ENCODE peak calls at places on chromosomes 2 and 18, in five cellular contexts. I is uterus, H is mesothelial cell of epicardium, Y is progenitor cell of endocrine pancreas, J is choroid plexus epithelial cell. F is an unnamed sample.

GRCh38 chr2:214310319-214310718 is 100.5 kb upstream of the VWC2L start:
- DNase-seq in Y (no peak), H (no peak), J (peak), I (no peak), F (peak)

GRCh38 chr18:2471523-2471922 is 99.8 kb downstream of the METTL4 start:
- DNase-seq in Y (no peak), J (no peak), I (no peak), H (no peak), F (no peak)

GRCh38 chr2:183267148-183267827 is 143.0 kb downstream of the NUP35 start:
- DNase-seq in I (no peak), H (no peak), J (no peak), Y (no peak), F (no peak)

GRCh38 chr2:168244318-168244717 is 3.1 kb downstream of the STK39 start:
- DNase-seq in Y (no peak), I (no peak), J (peak), H (no peak), F (peak)

GRCh38 chr2:45709137-45709536 is 57.7 kb downstream of the PRKCE start:
- DNase-seq in H (no peak), I (no peak), J (no peak), Y (no peak), F (no peak)

GRCh38 chr2:29655391-29656086 is 265.8 kb downstream of the ALK start:
- DNase-seq in Y (no peak), J (peak), I (no peak), H (no peak), F (peak)

GRCh38 chr18:37710731-37711130 is 145.1 kb upstream of the CELF4 start:
- DNase-seq in J (no peak), Y (no peak), I (no peak), H (no peak), F (peak)

GRCh38 chr2:240427729-240428128 is 7.7 kb upstream of the GPC1 start:
- DNase-seq in Y (peak), J (no peak), I (no peak), H (no peak), F (no peak)

GRCh38 chr2:20650880-20651730 is at the start of gene HS1BP3:
- DNase-seq in H (peak), J (peak), Y (peak), I (peak), F (peak)

GRCh38 chr2:150811259-150811912 is 323.9 kb upstream of the RND3 start:
- DNase-seq in I (no peak), Y (no peak), H (no peak), J (peak), F (peak)

GRCh38 chr18:59877366-59877765 is 22.4 kb upstream of the PMAIP1 start:
- DNase-seq in Y (no peak), H (no peak), I (no peak), J (no peak), F (no peak)

GRCh38 chr2:235779444-235779896 is 285.6 kb downstream of the AGAP1 start:
- DNase-seq in J (peak), H (peak), Y (peak), I (peak), F (peak)

GRCh38 chr2:66537001-66537400 is 102.1 kb downstream of the MEIS1 start:
- DNase-seq in J (no peak), I (no peak), H (no peak), Y (no peak), F (no peak)

GRCh38 chr2:12817870-12818269 is 101.1 kb downstream of the TRIB2 start:
- DNase-seq in J (no peak), I (no peak), H (no peak), Y (no peak), F (no peak)

GRCh38 chr18:54254265-54254758 is 15.0 kb upstream of the POLI start:
- DNase-seq in J (peak), I (no peak), H (no peak), Y (no peak), F (peak)

GRCh38 chr2:15748736-15749323 is 157.2 kb downstream of the DDX1 start:
- DNase-seq in J (peak), H (peak), Y (no peak), I (no peak), F (peak)

GRCh38 chr18:8901019-8901418 is 195.7 kb downstream of the MTCL1 start:
- DNase-seq in Y (no peak), I (no peak), J (no peak), H (no peak), F (no peak)

GRCh38 chr2:217099561-217099960 is 239.7 kb upstream of the TNP1 start:
- DNase-seq in J (peak), I (no peak), Y (no peak), H (no peak), F (no peak)

GRCh38 chr2:144912206-144912605 is 392.3 kb upstream of the ZEB2 start:
- DNase-seq in H (no peak), I (no peak), Y (no peak), J (no peak), F (no peak)

GRCh38 chr2:124908411-124908810 is 883.3 kb downstream of the CNTNAP5 start:
- DNase-seq in H (no peak), I (no peak), Y (no peak), J (peak), F (peak)

GRCh38 chr18:13653746-13654455 is 72.5 kb downstream of the FAM210A start:
- DNase-seq in Y (no peak), J (no peak), H (no peak), I (no peak), F (no peak)

GRCh38 chr18:13647761-13648160 is 78.6 kb downstream of the FAM210A start:
- DNase-seq in H (no peak), J (no peak), Y (no peak), I (no peak), F (no peak)

GRCh38 chr18:13645093-13645492 is 81.3 kb downstream of the FAM210A start:
- DNase-seq in H (no peak), I (no peak), Y (no peak), J (no peak), F (no peak)

DNA sequence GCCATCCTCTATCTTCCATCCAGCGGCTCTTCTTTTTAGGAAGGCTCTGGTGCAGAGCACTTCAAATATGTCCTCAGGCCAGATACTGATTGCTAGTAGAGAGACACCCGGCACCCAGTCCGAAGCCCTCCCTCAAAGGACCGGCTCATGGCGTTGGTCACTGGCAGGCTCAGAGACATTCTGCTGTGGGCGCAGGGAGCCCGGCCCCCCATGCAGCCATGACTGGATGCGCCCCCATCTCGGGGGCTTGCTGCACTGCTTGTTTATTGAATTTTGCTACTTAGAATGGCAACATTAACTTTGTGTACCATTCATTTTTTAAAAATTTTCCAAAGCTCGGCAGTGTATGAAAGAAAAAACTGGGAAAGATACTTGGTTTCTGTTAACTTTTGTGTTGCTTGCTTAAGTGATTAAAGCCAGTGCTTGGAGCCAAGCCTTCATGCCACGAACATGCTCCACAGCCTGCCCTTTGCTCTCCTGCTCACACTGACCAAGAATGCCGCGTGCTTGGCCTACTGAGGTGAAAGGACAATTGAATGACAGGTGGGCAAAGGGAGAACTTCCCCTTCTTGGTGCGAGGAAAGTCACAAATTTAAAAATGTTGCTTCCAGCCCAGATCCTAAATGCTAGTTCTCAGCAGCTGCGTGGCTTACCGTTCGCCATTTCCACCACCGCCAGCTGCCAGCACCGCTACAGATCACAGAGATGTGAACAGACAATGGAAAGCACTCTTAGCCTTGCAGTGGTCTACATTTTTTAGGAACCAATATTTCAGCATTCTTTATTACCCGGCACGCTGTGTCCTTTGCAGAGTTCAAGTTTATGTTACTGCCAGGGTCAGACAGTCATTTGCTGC is 76.7 kb downstream of the FAM210A start:
- DNase-seq in Y (no peak), I (no peak), H (no peak), J (no peak), F (no peak)
- TF ChIP-seq CTCF in Y (no peak), I (no peak), H (no peak), J (no peak), F (no peak)

DNA sequence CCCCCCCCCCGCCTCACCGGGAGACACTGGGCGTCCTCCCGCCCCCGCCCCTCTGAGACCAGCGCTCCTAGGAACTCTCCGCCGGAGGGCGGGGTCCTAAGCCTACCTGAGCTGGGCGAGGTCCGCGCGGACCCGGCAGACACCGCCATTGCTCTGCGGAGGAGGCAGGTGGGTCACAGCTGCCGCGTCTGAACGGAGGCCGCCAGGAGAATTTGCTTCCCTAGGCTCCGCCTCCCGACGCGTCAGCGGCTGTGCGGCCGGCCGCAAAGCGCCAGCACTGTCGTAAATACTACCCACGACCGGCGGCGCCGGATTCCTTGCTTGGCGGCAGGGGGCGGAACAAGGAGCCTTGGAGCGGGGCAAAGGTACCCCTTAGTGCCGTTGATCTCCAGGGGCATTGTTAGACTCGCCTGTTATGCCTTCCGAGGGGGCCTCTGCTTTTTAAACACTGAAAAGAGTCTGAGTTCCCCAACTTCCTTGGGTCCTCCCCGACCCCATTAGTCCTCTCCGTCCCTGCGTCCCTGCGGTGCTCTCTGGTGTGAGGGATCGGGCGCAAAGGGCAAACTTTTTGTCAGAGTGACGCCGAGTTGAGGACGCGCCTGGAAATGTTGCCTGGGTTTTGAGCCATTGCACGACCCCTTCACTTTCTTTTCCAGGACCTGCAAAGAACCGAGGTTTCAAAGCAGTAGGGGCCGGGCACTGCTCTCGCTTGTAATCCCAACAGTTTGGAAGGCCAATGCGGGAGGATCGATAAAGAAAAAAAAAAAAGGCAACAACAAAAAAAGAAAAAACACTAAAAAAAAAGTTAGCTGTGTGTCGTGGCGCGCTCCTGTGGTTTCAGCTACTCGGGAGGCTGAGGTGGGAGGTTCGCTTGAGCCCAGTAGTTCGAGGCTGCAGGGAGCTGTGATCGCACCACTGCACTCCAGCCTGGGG is at the start of gene GGCX:
- DNase-seq in H (peak), J (peak), I (peak), Y (peak), F (peak)
- TF ChIP-seq CTCF in H (peak), J (peak), I (peak), Y (no peak), F (peak)

DNA sequence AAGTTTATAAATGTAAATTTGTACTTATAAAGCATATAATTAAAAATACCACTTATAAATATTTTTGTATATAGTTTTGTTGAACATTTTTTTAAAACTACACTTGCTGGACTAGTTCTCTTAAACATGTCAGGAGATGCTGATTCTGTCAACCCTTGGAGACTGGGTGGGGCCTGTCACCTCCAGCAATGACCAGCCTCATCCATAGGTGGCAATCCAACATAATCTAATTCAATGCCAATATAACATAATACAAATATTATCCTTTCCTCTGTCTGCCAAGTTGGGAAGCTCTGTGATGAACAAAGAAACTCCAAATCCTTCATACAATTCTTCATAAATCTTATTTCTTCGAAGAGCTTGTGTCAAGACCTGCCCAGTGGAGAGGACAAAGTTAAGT is 140.4 kb downstream of the RBMS1 start:
- DNase-seq in J (no peak), H (no peak), I (no peak), Y (no peak), F (peak)
- TF ChIP-seq CTCF in J (peak), H (no peak), I (no peak), Y (no peak), F (peak)

DNA sequence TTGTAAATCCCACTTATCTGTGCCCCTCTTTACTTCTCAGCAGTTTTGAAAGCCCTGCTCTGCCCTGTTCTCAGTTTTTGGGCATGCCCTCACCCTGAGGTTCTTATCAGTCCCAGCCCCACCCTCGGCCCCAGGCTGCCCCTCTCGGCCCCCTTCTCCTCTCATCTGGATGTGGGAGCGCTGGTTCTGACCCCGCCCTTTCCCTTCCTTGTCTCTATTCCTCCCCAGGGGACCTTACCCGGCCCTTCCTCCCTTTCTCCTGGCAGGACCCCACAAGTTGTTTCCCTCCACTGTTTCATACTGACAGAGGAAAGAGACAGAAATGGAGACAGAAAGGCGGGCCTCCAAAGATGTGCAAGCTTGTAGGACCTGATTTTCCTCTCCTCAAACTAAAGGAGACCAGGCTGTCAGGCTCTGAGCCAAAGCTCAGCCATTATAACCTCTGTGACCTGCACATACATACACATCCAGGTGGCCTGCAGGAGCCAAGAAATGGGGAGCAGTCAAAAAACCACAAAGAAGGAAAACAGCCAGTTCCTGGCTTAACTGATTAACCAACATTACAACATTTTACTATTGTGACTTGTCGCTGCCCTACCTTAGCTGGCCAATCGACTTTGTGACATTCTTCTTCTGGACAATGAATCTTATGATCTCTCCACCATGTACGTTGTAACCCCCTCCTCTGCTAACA is 171.1 kb upstream of the HS6ST1 start:
- DNase-seq in H (no peak), I (no peak), Y (no peak), J (peak), F (peak)
- TF ChIP-seq CTCF in H (no peak), I (no peak), Y (no peak), J (no peak), F (no peak)

GRCh38 chr2:208466133-208466919 is 59.7 kb downstream of the PTH2R start:
- DNase-seq in I (no peak), J (peak), H (no peak), Y (peak), F (peak)
- TF ChIP-seq CTCF in I (no peak), J (peak), H (peak), Y (peak), F (peak)

DNA sequence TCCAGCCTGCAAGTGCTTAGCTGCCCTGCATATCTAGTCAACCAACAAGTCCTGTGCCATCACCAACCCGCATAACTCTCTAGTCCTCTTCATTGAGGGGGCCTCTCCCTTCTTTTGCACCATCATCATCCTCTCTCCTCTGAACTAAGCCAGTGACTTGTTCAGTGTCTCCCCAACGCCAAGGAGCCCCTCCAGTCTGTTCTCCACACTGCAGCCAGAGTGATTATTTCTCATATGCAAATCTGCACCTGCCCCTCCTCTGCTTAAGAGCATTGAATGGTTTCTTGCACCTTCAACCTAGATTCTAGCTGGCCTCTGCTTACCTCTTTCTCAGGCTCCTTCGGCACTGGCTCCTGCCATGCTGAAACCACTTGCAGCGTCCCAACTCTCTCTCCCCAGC is 141.8 kb downstream of the FAM161A start:
- DNase-seq in J (no peak), I (no peak), H (no peak), Y (no peak), F (no peak)
- TF ChIP-seq CTCF in J (no peak), I (no peak), H (no peak), Y (no peak), F (no peak)

GRCh38 chr2:170823800-170824153 is 7.1 kb downstream of the GAD1 start:
- DNase-seq in H (no peak), I (no peak), Y (no peak), J (no peak), F (no peak)
- TF ChIP-seq CTCF in H (no peak), I (no peak), Y (no peak), J (no peak), F (no peak)

GRCh38 chr2:33018271-33018670 is 71.5 kb downstream of the LTBP1 start:
- DNase-seq in J (no peak), H (no peak), I (no peak), Y (no peak), F (no peak)
- TF ChIP-seq CTCF in J (no peak), H (no peak), I (no peak), Y (no peak), F (no peak)

GRCh38 chr2:119126650-119127049 is 31.9 kb downstream of the C1QL2 start:
- DNase-seq in J (peak), I (no peak), Y (peak), H (peak), F (peak)
- TF ChIP-seq CTCF in J (peak), I (no peak), Y (peak), H (peak), F (peak)

GRCh38 chr2:221969830-221970144 is 329.0 kb downstream of the PAX3 start:
- DNase-seq in Y (no peak), H (no peak), I (no peak), J (no peak), F (no peak)

GRCh38 chr2:221972813-221973478 is 325.9 kb downstream of the PAX3 start:
- DNase-seq in Y (no peak), J (no peak), H (no peak), I (no peak), F (peak)

GRCh38 chr2:221965806-221966205 is 333.0 kb downstream of the PAX3 start:
- DNase-seq in I (no peak), J (no peak), Y (no peak), H (no peak), F (no peak)

GRCh38 chr2:221973502-221973901 is 325.3 kb downstream of the PAX3 start:
- DNase-seq in Y (no peak), J (no peak), H (no peak), I (no peak), F (no peak)

DNA sequence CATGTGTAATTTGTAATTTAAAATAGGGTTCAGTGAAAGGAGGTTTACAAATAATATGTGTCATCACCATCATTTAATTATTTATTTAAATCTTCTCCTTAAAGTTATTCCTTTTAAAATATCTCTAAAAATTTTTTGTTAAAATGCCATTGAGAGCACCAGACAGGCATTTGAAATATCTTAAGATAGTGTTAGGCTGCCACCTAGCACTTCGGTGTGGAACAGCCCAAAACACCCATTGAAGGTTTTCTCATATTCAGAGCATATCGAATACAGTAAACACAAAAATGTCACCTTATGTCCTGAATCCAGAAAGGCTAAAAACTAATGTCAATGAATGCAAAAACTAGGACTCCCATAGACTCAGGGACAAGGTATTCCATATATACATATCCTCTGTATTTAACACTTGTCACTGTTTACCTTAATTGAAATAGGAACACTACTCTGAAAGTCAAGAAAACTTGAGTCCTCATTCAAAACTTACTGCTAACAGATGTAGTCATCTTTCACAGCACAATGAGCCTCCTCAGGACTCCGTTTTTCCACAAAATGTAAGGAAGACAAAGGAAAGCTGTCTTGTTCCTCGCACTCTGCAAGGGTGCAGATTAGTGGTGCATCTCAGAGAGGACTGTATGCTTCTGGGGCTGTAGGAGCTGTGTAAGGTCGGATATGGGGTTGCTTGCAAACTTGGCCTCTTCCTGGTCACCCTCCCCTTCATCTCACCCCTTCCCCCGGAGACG is 329.5 kb downstream of the PAX3 start:
- DNase-seq in Y (no peak), J (peak), I (no peak), H (no peak), F (peak)
- TF ChIP-seq CTCF in Y (peak), J (peak), I (peak), H (peak), F (peak)